ENCODE peak calls at places on chromosomes 2 and 18, in six cellular contexts. One of them, this sample, is unnamed.

GRCh38 chr2:173119069-173119807 is 43.6 kb downstream of the MAP3K20 start:
- DNase-seq in gastrocnemius medialis: peak
- DNase-seq in left ventricle myocardium inferior: no peak
- DNase-seq in AG04450: no peak
- DNase-seq in astrocyte: no peak
- DNase-seq in H7: no peak
- DNase-seq in this sample: no peak

GRCh38 chr2:232315923-232316299 is 62.6 kb upstream of the ALPP start:
- DNase-seq in gastrocnemius medialis: no peak
- DNase-seq in left ventricle myocardium inferior: no peak
- DNase-seq in AG04450: no peak
- DNase-seq in astrocyte: no peak
- DNase-seq in H7: no peak
- DNase-seq in this sample: no peak

GRCh38 chr18:43265465-43265864 is 11.8 kb downstream of the SYT4 start:
- DNase-seq in gastrocnemius medialis: no peak
- DNase-seq in left ventricle myocardium inferior: no peak
- DNase-seq in AG04450: no peak
- DNase-seq in astrocyte: no peak
- DNase-seq in H7: no peak
- DNase-seq in this sample: no peak

GRCh38 chr18:44130365-44130942 is 550.2 kb upstream of the SETBP1 start:
- DNase-seq in gastrocnemius medialis: no peak
- DNase-seq in left ventricle myocardium inferior: no peak
- DNase-seq in AG04450: no peak
- DNase-seq in astrocyte: peak
- DNase-seq in H7: peak
- DNase-seq in this sample: peak

GRCh38 chr2:54570925-54571694 is 115.0 kb downstream of the SPTBN1 start:
- DNase-seq in gastrocnemius medialis: peak
- DNase-seq in left ventricle myocardium inferior: peak
- DNase-seq in AG04450: peak
- DNase-seq in astrocyte: peak
- DNase-seq in H7: no peak
- DNase-seq in this sample: no peak

GRCh38 chr18:73316513-73316912 is 448.7 kb upstream of the NETO1 start:
- DNase-seq in gastrocnemius medialis: no peak
- DNase-seq in left ventricle myocardium inferior: no peak
- DNase-seq in AG04450: no peak
- DNase-seq in astrocyte: peak
- DNase-seq in H7: no peak
- DNase-seq in this sample: no peak

GRCh38 chr2:16127958-16128357 is 187.6 kb downstream of the MYCN start:
- DNase-seq in gastrocnemius medialis: no peak
- DNase-seq in left ventricle myocardium inferior: no peak
- DNase-seq in AG04450: no peak
- DNase-seq in astrocyte: no peak
- DNase-seq in H7: no peak
- DNase-seq in this sample: no peak

GRCh38 chr18:59885579-59886163 is 14.1 kb upstream of the PMAIP1 start:
- DNase-seq in gastrocnemius medialis: no peak
- DNase-seq in left ventricle myocardium inferior: no peak
- DNase-seq in AG04450: no peak
- DNase-seq in astrocyte: peak
- DNase-seq in H7: no peak
- DNase-seq in this sample: no peak

GRCh38 chr2:23526114-23526513 is 141.1 kb downstream of the KLHL29 start:
- DNase-seq in gastrocnemius medialis: no peak
- DNase-seq in left ventricle myocardium inferior: no peak
- DNase-seq in AG04450: no peak
- DNase-seq in astrocyte: no peak
- DNase-seq in H7: no peak
- DNase-seq in this sample: no peak

GRCh38 chr18:75581336-75582121 is 154.0 kb upstream of the SMIM21 start:
- DNase-seq in gastrocnemius medialis: no peak
- DNase-seq in left ventricle myocardium inferior: no peak
- DNase-seq in AG04450: no peak
- DNase-seq in astrocyte: peak
- DNase-seq in H7: no peak
- DNase-seq in this sample: no peak

GRCh38 chr2:148781544-148781943 is 93.5 kb upstream of the KIF5C start:
- DNase-seq in gastrocnemius medialis: no peak
- DNase-seq in left ventricle myocardium inferior: no peak
- DNase-seq in AG04450: no peak
- DNase-seq in astrocyte: no peak
- DNase-seq in H7: no peak
- DNase-seq in this sample: no peak

GRCh38 chr2:97969466-97970067 is 26.2 kb downstream of the TMEM131 start:
- DNase-seq in gastrocnemius medialis: no peak
- DNase-seq in left ventricle myocardium inferior: no peak
- DNase-seq in AG04450: no peak
- DNase-seq in astrocyte: peak
- DNase-seq in H7: no peak
- DNase-seq in this sample: no peak

GRCh38 chr2:97970300-97971060 is 25.3 kb downstream of the TMEM131 start:
- DNase-seq in gastrocnemius medialis: no peak
- DNase-seq in left ventricle myocardium inferior: no peak
- DNase-seq in AG04450: no peak
- DNase-seq in astrocyte: no peak
- DNase-seq in H7: no peak
- DNase-seq in this sample: no peak

GRCh38 chr2:97979894-97980293 is 15.9 kb downstream of the TMEM131 start:
- DNase-seq in gastrocnemius medialis: no peak
- DNase-seq in left ventricle myocardium inferior: no peak
- DNase-seq in AG04450: no peak
- DNase-seq in astrocyte: no peak
- DNase-seq in H7: no peak
- DNase-seq in this sample: no peak

GRCh38 chr2:97974471-97974870 is 21.3 kb downstream of the TMEM131 start:
- DNase-seq in gastrocnemius medialis: no peak
- DNase-seq in left ventricle myocardium inferior: no peak
- DNase-seq in AG04450: no peak
- DNase-seq in astrocyte: no peak
- DNase-seq in H7: no peak
- DNase-seq in this sample: no peak
- H3K4me3 ChIP-seq in gastrocnemius medialis: no peak
- H3K4me3 ChIP-seq in left ventricle myocardium inferior: no peak
- H3K4me3 ChIP-seq in AG04450: no peak
- H3K4me3 ChIP-seq in astrocyte: no peak
- H3K4me3 ChIP-seq in H7: no peak
- H3K4me3 ChIP-seq in this sample: no peak

DNA sequence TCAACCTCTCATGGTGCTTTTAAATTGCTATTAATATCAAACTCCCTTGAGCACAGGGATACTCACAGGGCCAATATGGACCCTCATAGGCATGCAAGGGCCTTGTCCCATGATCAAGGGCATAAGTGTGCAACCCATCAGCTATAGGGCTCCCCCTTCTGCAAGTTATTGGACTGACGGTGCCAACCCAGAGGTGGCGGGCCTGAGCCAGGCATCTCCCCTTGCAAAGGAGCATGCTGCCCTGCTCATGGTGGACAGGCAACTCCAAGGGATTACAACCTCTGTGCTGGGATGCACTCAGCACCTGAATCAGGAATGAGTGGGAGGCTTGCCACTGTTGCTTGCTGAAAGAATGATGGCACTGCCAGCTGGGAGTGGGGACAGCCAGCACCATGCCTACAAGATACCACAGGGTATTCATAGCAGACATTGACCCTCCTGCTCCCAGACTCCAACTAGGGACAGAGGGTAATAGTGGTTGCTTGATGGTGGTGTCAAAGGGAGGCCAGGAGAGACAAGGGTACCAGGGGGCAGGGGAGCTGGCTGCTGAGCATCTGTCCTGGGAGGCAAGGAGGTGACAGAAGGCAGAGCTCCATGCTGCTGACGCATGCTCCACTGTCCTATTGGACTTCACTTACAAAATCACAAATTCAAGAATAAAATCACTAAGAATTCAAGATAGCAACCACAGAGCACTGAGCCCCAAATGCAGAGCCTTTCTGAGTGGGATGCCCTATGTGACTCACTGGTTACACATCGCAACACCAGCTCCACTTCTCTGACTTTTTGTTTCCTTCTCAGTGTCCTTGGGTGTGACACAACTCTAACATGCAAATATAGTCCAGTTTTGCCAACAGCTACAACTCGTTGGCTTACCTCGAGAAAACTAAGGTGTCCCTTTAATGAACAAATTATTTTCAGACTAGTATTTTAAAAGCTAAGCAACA is 157.1 kb upstream of the CCDC150 start:
- DNase-seq in gastrocnemius medialis: no peak
- DNase-seq in left ventricle myocardium inferior: no peak
- DNase-seq in AG04450: no peak
- DNase-seq in astrocyte: peak
- DNase-seq in H7: no peak
- DNase-seq in this sample: no peak
- H3K4me3 ChIP-seq in gastrocnemius medialis: no peak
- H3K4me3 ChIP-seq in left ventricle myocardium inferior: no peak
- H3K4me3 ChIP-seq in AG04450: no peak
- H3K4me3 ChIP-seq in astrocyte: no peak
- H3K4me3 ChIP-seq in H7: no peak
- H3K4me3 ChIP-seq in this sample: no peak

DNA sequence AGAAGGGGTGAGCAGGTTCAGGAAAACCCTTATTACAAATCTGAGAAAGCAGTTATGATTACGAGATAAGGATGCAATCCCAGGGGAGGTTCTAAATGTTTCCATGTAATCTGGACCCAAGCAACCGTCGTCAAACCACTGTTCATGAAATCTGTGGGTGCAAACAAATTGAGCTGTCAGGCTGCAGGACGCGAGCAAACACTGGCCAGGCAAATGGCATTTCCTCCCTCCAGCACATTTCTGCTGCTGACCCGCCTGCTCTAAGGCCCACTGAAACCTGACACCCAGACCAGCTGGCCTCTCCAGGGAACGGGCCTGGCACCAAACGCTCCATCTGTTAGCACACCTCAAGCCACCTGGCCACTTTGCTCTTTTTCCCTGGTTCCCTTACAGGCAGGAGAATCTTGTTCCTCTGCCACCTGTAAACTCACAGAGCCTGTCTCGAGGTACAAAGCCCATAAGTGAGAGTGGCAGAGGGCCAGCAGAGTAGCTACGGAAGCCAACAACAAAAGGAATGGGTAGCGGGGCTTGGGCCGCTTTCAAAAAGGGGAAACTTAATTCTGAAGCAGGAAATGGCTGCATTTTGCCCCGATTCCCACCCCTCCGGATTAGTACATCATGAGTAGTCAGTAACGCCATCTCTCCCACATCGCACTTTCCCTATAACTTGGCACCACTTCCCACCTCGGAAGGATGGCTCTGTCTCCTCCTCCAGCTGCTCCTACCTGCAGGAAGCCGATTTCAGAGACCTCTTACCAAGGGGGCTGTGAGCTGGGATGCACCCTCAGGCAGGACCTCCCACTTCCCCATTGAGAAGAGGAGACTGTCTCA is 26.4 kb downstream of the CRACDL start:
- DNase-seq in gastrocnemius medialis: peak
- DNase-seq in left ventricle myocardium inferior: no peak
- DNase-seq in AG04450: peak
- DNase-seq in astrocyte: peak
- DNase-seq in H7: peak
- DNase-seq in this sample: peak
- H3K4me3 ChIP-seq in gastrocnemius medialis: no peak
- H3K4me3 ChIP-seq in left ventricle myocardium inferior: no peak
- H3K4me3 ChIP-seq in AG04450: no peak
- H3K4me3 ChIP-seq in astrocyte: no peak
- H3K4me3 ChIP-seq in H7: no peak
- H3K4me3 ChIP-seq in this sample: no peak

GRCh38 chr2:74221604-74222299 is 23.3 kb downstream of the MTHFD2 start:
- DNase-seq in gastrocnemius medialis: no peak
- DNase-seq in left ventricle myocardium inferior: no peak
- DNase-seq in AG04450: no peak
- DNase-seq in astrocyte: no peak
- DNase-seq in H7: no peak
- DNase-seq in this sample: no peak

GRCh38 chr2:74219846-74220486 is 21.6 kb downstream of the MTHFD2 start:
- DNase-seq in gastrocnemius medialis: no peak
- DNase-seq in left ventricle myocardium inferior: no peak
- DNase-seq in AG04450: no peak
- DNase-seq in astrocyte: no peak
- DNase-seq in H7: no peak
- DNase-seq in this sample: no peak

GRCh38 chr2:74221091-74221490 is 22.7 kb downstream of the MTHFD2 start:
- DNase-seq in gastrocnemius medialis: no peak
- DNase-seq in left ventricle myocardium inferior: no peak
- DNase-seq in AG04450: no peak
- DNase-seq in astrocyte: no peak
- DNase-seq in H7: no peak
- DNase-seq in this sample: no peak

GRCh38 chr2:74212702-74213410 is 14.4 kb downstream of the MTHFD2 start:
- DNase-seq in gastrocnemius medialis: no peak
- DNase-seq in left ventricle myocardium inferior: no peak
- DNase-seq in AG04450: no peak
- DNase-seq in astrocyte: no peak
- DNase-seq in H7: no peak
- DNase-seq in this sample: no peak

DNA sequence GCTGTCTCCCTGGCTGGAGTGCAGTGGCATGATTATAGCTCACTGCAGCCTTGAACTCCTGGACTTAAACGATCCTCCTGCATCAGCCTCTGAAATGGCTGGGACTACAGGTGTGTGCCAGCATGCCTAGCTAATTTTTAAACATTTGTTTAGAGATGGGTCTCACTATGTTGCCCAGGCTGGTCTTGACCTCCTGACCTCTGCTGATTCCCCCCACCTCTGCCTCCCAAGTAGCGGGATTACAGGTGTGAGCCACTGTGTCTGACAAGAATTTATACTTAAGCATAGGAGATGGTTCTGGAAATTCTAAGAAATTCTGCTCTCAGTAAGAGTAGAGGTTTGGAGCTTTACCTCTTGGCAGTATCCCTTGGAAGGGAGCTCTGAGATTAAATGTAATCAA is 18.2 kb downstream of the MTHFD2 start:
- DNase-seq in gastrocnemius medialis: no peak
- DNase-seq in left ventricle myocardium inferior: no peak
- DNase-seq in AG04450: no peak
- DNase-seq in astrocyte: no peak
- DNase-seq in H7: no peak
- DNase-seq in this sample: no peak
- H3K4me3 ChIP-seq in gastrocnemius medialis: no peak
- H3K4me3 ChIP-seq in left ventricle myocardium inferior: no peak
- H3K4me3 ChIP-seq in AG04450: no peak
- H3K4me3 ChIP-seq in astrocyte: no peak
- H3K4me3 ChIP-seq in H7: no peak
- H3K4me3 ChIP-seq in this sample: no peak

GRCh38 chr2:175228179-175228578 is 46.7 kb upstream of the ATP5MC3 start:
- DNase-seq in gastrocnemius medialis: no peak
- DNase-seq in left ventricle myocardium inferior: no peak
- DNase-seq in AG04450: no peak
- DNase-seq in astrocyte: no peak
- DNase-seq in H7: no peak
- DNase-seq in this sample: no peak
- H3K4me3 ChIP-seq in gastrocnemius medialis: no peak
- H3K4me3 ChIP-seq in left ventricle myocardium inferior: no peak
- H3K4me3 ChIP-seq in AG04450: no peak
- H3K4me3 ChIP-seq in astrocyte: no peak
- H3K4me3 ChIP-seq in H7: no peak
- H3K4me3 ChIP-seq in this sample: no peak

DNA sequence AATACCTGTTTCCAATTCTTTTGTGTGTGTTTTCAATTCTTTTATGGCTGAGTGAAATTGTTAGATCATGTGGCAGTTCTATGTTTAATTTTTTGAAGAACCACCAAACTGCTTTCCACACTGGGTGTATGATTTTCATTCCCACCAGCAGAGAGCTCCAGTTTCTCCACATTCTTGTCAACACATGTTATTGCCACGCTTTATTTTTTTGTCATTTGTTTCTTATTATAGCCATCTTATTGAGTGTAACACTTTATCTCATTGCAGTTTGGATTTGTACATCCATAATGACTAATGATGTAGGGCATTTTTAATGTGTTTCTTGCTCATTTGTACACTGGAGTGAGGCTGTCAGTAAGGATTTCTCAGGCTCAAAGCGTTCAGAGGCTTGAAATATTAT is 184.3 kb downstream of the PIEZO2 start:
- DNase-seq in gastrocnemius medialis: no peak
- DNase-seq in left ventricle myocardium inferior: no peak
- DNase-seq in AG04450: no peak
- DNase-seq in astrocyte: no peak
- DNase-seq in H7: no peak
- DNase-seq in this sample: no peak
- H3K4me3 ChIP-seq in gastrocnemius medialis: no peak
- H3K4me3 ChIP-seq in left ventricle myocardium inferior: no peak
- H3K4me3 ChIP-seq in AG04450: no peak
- H3K4me3 ChIP-seq in astrocyte: no peak
- H3K4me3 ChIP-seq in H7: no peak
- H3K4me3 ChIP-seq in this sample: no peak

This sample was measured in kidney epithelial cell.